ENCODE peak calls at places on chromosome 4, in five cellular contexts. R, U, I, P and T are unnamed samples.

GRCh38 chr4:80074059-80074458 is 1.0 kb upstream of the ANTXR2 start:
- DNase-seq in U (no peak), I (no peak), P (no peak), R (no peak), T (no peak)

GRCh38 chr4:186236126-186236525 is 8.8 kb downstream of the KLKB1 start:
- DNase-seq in R (no peak), P (no peak), I (no peak), U (no peak), T (no peak)

GRCh38 chr4:123477804-123478209 is 81.2 kb downstream of the SPRY1 start:
- DNase-seq in R (no peak), P (no peak), I (peak), U (no peak), T (no peak)

GRCh38 chr4:86816463-86817107 is 32.6 kb downstream of the SLC10A6 start:
- DNase-seq in P (no peak), I (no peak), U (no peak), R (no peak), T (no peak)

GRCh38 chr4:119029847-119030535 is 105.6 kb upstream of the MYOZ2 start:
- DNase-seq in I (no peak), R (no peak), P (no peak), U (no peak), T (no peak)

GRCh38 chr4:163474027-163474426 is 473 bp upstream of the TKTL2 start:
- DNase-seq in R (no peak), U (no peak), I (no peak), P (no peak), T (no peak)

GRCh38 chr4:25810815-25811690 is 51.7 kb downstream of the SEL1L3 start:
- DNase-seq in U (no peak), P (no peak), R (no peak), I (peak), T (no peak)

GRCh38 chr4:11133868-11134267 is 294.8 kb downstream of the HS3ST1 start:
- DNase-seq in U (no peak), I (no peak), P (no peak), R (no peak), T (no peak)

GRCh38 chr4:181662383-181662782 is 580.8 kb upstream of the TENM3 start:
- DNase-seq in U (no peak), I (no peak), P (no peak), R (no peak), T (no peak)

GRCh38 chr4:53322696-53323095 is 43.2 kb downstream of the SCFD2 start:
- DNase-seq in P (no peak), I (peak), U (no peak), R (no peak), T (no peak)

GRCh38 chr4:46878641-46879040 is 30.4 kb downstream of the COX7B2 start:
- DNase-seq in P (no peak), R (no peak), I (no peak), U (no peak), T (no peak)

GRCh38 chr4:141432000-141432712 is 204.2 kb upstream of the IL15 start:
- DNase-seq in P (no peak), U (no peak), I (no peak), R (no peak), T (no peak)

GRCh38 chr4:119664168-119664907 is 35.7 kb upstream of the PDE5A start:
- DNase-seq in R (no peak), I (no peak), P (no peak), U (no peak), T (no peak)

GRCh38 chr4:74228691-74229640 is 71.0 kb downstream of the MTHFD2L start:
- DNase-seq in U (peak), I (peak), R (peak), P (peak), T (no peak)

GRCh38 chr4:119130365-119131065 is 5.1 kb upstream of the MYOZ2 start:
- DNase-seq in I (no peak), P (no peak), R (no peak), U (no peak), T (no peak)

GRCh38 chr4:140497428-140497775 is 691 bp downstream of the MGAT4D start:
- DNase-seq in I (no peak), R (no peak), U (no peak), P (no peak), T (no peak)

GRCh38 chr4:55116450-55116849 is 8.9 kb downstream of the KDR start:
- DNase-seq in P (no peak), I (no peak), U (no peak), R (no peak), T (no peak)

GRCh38 chr4:683982-684571 is 4.9 kb downstream of the SLC49A3 start:
- DNase-seq in R (peak), U (peak), P (peak), I (peak), T (no peak)

DNA sequence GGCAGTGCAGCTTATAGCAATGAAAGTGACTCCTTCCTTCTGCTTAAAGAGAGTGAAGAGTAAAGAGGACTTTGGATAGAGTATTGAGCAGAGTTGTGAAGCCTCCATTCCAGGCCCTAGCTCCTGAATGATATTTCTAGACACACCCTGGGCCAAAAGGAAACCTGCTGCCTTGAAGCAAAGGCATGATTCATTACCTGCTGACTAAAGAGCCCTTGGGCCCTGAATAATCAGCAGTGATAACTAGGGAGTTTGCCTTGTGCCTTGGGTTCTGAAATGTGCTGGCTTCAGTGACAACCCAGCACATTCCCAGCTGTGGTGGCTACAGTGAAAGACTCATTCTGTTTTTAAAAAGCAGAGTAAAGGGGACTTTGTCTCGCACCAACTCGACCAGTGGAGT is 49.2 kb downstream of the STPG2 start:
- DNase-seq in P (no peak), R (no peak), U (no peak), I (no peak), T (no peak)
- TF ChIP-seq SUZ12 in P (no peak), R (no peak), U (no peak), I (no peak), T (no peak)

DNA sequence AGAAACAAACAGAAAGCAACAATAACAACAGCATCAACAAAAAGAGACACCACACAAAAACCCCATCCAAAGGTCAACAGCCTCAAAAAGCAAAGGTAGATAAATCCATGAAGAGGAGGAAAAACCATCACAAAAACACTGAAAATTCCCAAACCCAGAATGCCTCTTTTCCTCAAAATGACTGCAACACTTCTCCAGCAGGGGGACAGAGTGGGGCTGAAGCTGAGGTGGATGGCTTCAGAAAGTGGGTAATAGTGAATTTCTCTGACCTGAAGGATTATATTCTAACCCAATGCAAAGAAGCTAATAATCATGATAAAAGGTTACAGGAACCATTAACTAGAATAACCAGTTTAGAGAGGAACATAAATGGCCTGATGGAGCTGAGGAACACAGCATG is 888.2 kb downstream of the RAB28 start:
- DNase-seq in P (no peak), I (no peak), U (no peak), R (no peak), T (no peak)
- TF ChIP-seq SUZ12 in P (no peak), I (no peak), U (no peak), R (no peak), T (no peak)

DNA sequence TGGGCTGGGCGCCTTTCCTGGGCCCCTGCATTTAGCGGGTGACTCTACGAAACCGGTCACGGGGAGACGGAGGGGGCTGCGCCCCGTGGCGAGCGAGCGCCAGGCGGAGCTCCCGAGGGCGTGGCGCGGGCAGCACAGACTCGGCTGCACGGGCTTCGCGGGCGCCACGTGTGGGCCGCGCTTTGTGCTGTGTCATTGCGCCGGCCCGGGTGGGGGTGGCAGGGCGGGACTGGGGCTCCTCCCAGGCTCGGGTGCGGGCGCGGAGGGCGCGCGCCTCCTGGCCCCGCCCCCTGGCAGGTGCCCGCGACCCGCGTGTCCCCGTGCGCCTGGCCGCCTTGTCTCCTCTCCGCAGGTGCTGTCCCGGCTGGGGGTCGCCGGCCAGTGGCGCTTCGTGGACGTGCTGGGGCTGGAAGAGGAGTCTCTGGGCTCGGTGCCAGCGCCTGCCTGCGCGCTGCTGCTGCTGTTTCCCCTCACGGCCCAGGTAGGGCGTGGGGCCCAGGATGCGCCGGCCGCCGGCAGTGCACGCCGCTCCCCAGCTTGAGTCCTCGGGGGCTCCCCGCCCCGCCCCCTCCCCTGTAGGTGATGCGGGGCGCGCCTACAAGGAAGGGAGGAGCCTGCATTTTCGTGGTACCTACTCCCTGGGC is 651 bp downstream of the UCHL1 start:
- DNase-seq in I (no peak), P (peak), U (no peak), R (peak), T (no peak)
- TF ChIP-seq SUZ12 in I (no peak), P (no peak), U (no peak), R (no peak), T (no peak)

DNA sequence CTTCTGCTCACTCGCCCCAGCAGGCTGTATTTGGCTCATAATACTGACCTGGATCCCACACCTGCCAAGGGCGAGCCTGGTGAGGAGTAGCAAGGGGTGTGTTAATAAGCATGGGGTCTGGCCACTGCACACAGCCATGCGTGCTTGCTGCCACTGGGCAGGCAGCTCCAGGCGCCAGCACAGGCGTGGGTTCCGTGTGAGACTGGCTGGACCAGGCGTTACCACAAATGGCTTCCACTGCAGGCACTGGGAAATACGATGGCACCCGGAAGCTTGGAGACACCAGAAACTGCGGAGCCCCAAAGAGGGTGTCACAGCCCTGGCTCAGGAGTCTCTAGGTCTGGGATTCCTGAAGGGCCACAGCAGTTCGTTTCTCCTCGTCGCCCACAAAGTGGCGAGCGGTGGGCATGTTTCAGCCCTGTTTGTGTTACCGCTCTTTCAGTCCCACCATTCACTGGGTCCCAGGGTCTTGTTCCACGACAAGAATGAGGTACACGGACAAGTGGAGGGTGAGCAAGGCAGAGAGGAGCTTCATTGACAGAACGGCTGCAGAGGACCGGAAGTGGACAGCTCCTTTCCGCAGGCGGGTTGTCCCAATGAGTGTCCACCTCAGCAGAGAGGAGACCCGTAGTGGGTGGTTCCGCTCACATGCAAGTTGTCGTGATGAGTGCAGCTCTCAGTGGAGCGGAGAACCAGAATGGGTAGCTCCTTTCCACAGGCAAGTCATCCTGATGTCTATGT is 428.9 kb downstream of the EPHA5 start:
- DNase-seq in R (no peak), I (no peak), P (no peak), U (no peak), T (no peak)
- TF ChIP-seq SUZ12 in R (no peak), I (no peak), P (no peak), U (no peak), T (no peak)

GRCh38 chr4:66097271-66097670 is 427.0 kb upstream of the EPHA5 start:
- DNase-seq in R (no peak), U (no peak), I (peak), P (no peak), T (no peak)
- TF ChIP-seq SUZ12 in R (no peak), U (no peak), I (no peak), P (no peak), T (no peak)

DNA sequence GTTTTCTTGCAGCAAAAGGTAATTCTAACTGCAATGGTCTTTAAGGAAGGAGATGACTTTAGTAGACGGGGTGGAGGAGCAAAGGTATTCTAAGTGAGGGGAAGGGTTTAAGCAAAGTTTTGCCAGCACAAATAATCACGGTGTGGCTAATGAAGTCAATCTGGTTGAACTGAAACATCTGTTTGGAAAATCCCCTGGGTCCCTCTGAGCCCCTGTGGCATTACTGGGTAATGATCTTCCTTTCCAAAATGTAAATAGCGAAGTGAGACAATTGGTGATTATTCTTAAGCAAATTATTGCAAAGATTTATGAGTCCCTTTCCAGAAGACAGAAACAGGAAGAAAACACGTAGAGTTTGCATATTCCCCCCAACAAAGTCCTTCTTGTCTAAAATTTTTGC is 47.2 kb downstream of the FGFBP1 start:
- DNase-seq in R (no peak), U (no peak), P (no peak), I (no peak), T (peak)
- TF ChIP-seq SUZ12 in R (no peak), U (no peak), P (no peak), I (no peak), T (no peak)

DNA sequence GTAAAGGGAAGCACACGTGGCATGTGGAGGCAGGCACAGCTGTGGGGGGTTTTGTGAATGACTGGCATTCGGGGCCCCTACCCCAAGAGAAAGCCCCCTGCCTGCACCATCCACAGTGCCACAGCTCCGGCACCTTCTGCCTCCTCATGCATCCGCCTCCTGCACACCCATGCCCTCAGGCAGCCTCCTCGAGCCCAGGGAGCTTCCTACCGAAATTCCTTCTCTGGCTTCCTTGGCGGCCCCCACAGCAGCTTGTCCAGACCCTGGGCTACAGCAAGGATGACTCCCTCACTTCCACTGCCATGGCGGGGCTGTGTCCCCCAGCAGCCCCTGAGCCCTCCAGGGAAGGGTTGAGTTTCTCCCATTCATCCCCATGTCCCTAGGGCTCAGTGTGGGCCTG is 99.9 kb downstream of the WFS1 start:
- DNase-seq in I (no peak), R (no peak), U (no peak), P (no peak), T (no peak)
- TF ChIP-seq SUZ12 in I (no peak), R (no peak), U (no peak), P (no peak), T (no peak)

DNA sequence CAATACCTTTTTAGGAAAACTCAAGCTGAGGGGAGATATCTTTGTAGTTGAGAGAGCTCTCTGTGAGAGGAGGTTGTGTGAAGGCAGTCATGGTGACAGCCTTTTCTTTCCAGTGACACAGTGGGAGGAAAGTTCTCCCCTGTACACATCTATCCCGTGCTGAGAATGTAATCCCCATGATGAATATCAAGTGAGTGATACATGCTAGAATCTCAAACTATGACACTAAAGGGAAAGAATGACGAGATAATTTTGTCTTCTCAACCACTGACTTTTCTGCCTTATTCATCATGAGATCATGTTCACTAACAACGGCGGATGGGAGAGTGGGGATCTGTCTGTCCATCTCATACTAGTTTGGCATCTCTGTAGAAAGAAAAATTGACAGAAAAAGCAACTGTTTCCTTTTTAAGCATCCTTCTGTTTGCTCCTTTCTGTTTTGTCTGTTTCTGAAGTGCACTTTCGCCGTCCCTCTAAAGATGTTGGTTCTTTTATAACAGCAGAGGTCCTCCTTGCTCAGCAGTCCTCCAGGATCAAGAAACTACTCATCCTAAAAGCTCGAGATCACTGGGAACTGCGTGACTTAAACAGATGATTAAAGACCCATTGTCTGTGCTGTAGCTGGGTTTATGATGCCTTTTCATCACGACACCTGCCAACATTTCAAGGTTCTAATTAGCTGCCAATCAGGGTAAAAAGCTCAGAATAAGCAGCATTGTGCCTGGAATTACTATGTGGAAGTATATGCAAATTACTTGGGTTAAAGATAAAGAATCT is 137.6 kb downstream of the DCK start:
- DNase-seq in P (no peak), I (no peak), R (no peak), U (no peak), T (no peak)
- TF ChIP-seq SUZ12 in P (no peak), I (no peak), R (no peak), U (no peak), T (no peak)